ENCODE peak calls at places on chromosomes 6 and 20, in nine cellular contexts. One of them, this sample, is unnamed.

GRCh38 chr6:145400508-145400907 is 334.8 kb downstream of the EPM2A start:
- DNase-seq in SK-MEL-5: no peak
- DNase-seq in substantia nigra: no peak
- DNase-seq in small intestine: no peak
- DNase-seq in stimulated activated CD4-positive, alpha-beta T cell treated with anti-CD3 and anti-CD28 coated beads, Interleukin-1b, Interleukin-23, amount 100 ng/mL, for 24 hours: no peak
- DNase-seq in RWPE1: no peak
- DNase-seq in H9: no peak
- DNase-seq in activated CD4-positive, alpha-beta T cell treated with anti-CD3 and anti-CD28 coated beads, Interleukin-2, amount 10 ng/mL, durations not matched to agents 7 days and 5 days: no peak
- DNase-seq in posterior cingulate gyrus: no peak
- DNase-seq in this sample: no peak

GRCh38 chr6:35970181-35970580 is 49.3 kb upstream of the SRPK1 start:
- DNase-seq in small intestine: no peak
- DNase-seq in activated CD4-positive, alpha-beta T cell treated with anti-CD3 and anti-CD28 coated beads, Interleukin-2, amount 10 ng/mL, durations not matched to agents 7 days and 5 days: no peak
- DNase-seq in RWPE1: peak
- DNase-seq in posterior cingulate gyrus: no peak
- DNase-seq in H9: no peak
- DNase-seq in SK-MEL-5: no peak
- DNase-seq in stimulated activated CD4-positive, alpha-beta T cell treated with anti-CD3 and anti-CD28 coated beads, Interleukin-1b, Interleukin-23, amount 100 ng/mL, for 24 hours: no peak
- DNase-seq in substantia nigra: no peak
- DNase-seq in this sample: no peak

GRCh38 chr6:144710207-144710606 is 425.1 kb downstream of the UTRN start:
- DNase-seq in RWPE1: peak
- DNase-seq in stimulated activated CD4-positive, alpha-beta T cell treated with anti-CD3 and anti-CD28 coated beads, Interleukin-1b, Interleukin-23, amount 100 ng/mL, for 24 hours: no peak
- DNase-seq in H9: no peak
- DNase-seq in activated CD4-positive, alpha-beta T cell treated with anti-CD3 and anti-CD28 coated beads, Interleukin-2, amount 10 ng/mL, durations not matched to agents 7 days and 5 days: no peak
- DNase-seq in SK-MEL-5: peak
- DNase-seq in substantia nigra: no peak
- DNase-seq in posterior cingulate gyrus: no peak
- DNase-seq in small intestine: no peak
- DNase-seq in this sample: peak

GRCh38 chr20:8094415-8094818 is 37.6 kb upstream of the PLCB1 start:
- DNase-seq in stimulated activated CD4-positive, alpha-beta T cell treated with anti-CD3 and anti-CD28 coated beads, Interleukin-1b, Interleukin-23, amount 100 ng/mL, for 24 hours: no peak
- DNase-seq in SK-MEL-5: no peak
- DNase-seq in posterior cingulate gyrus: peak
- DNase-seq in activated CD4-positive, alpha-beta T cell treated with anti-CD3 and anti-CD28 coated beads, Interleukin-2, amount 10 ng/mL, durations not matched to agents 7 days and 5 days: no peak
- DNase-seq in H9: no peak
- DNase-seq in RWPE1: no peak
- DNase-seq in substantia nigra: no peak
- DNase-seq in small intestine: no peak
- DNase-seq in this sample: no peak

GRCh38 chr20:49583669-49584417 is 15.9 kb upstream of the PTGIS start:
- DNase-seq in substantia nigra: no peak
- DNase-seq in posterior cingulate gyrus: peak
- DNase-seq in stimulated activated CD4-positive, alpha-beta T cell treated with anti-CD3 and anti-CD28 coated beads, Interleukin-1b, Interleukin-23, amount 100 ng/mL, for 24 hours: no peak
- DNase-seq in small intestine: peak
- DNase-seq in activated CD4-positive, alpha-beta T cell treated with anti-CD3 and anti-CD28 coated beads, Interleukin-2, amount 10 ng/mL, durations not matched to agents 7 days and 5 days: no peak
- DNase-seq in RWPE1: peak
- DNase-seq in H9: no peak
- DNase-seq in SK-MEL-5: no peak
- DNase-seq in this sample: no peak

GRCh38 chr6:125432014-125432413 is 130.2 kb upstream of the HDDC2 start:
- DNase-seq in small intestine: no peak
- DNase-seq in SK-MEL-5: no peak
- DNase-seq in RWPE1: no peak
- DNase-seq in stimulated activated CD4-positive, alpha-beta T cell treated with anti-CD3 and anti-CD28 coated beads, Interleukin-1b, Interleukin-23, amount 100 ng/mL, for 24 hours: no peak
- DNase-seq in substantia nigra: no peak
- DNase-seq in posterior cingulate gyrus: no peak
- DNase-seq in activated CD4-positive, alpha-beta T cell treated with anti-CD3 and anti-CD28 coated beads, Interleukin-2, amount 10 ng/mL, durations not matched to agents 7 days and 5 days: no peak
- DNase-seq in H9: peak
- DNase-seq in this sample: no peak

GRCh38 chr20:57417051-57417689 is 26.0 kb downstream of the RBM38 start:
- DNase-seq in RWPE1: no peak
- DNase-seq in posterior cingulate gyrus: no peak
- DNase-seq in small intestine: no peak
- DNase-seq in stimulated activated CD4-positive, alpha-beta T cell treated with anti-CD3 and anti-CD28 coated beads, Interleukin-1b, Interleukin-23, amount 100 ng/mL, for 24 hours: no peak
- DNase-seq in SK-MEL-5: peak
- DNase-seq in substantia nigra: no peak
- DNase-seq in activated CD4-positive, alpha-beta T cell treated with anti-CD3 and anti-CD28 coated beads, Interleukin-2, amount 10 ng/mL, durations not matched to agents 7 days and 5 days: no peak
- DNase-seq in H9: no peak
- DNase-seq in this sample: no peak

GRCh38 chr20:53346266-53346665 is 247.4 kb downstream of the ZNF217 start:
- DNase-seq in RWPE1: no peak
- DNase-seq in activated CD4-positive, alpha-beta T cell treated with anti-CD3 and anti-CD28 coated beads, Interleukin-2, amount 10 ng/mL, durations not matched to agents 7 days and 5 days: no peak
- DNase-seq in stimulated activated CD4-positive, alpha-beta T cell treated with anti-CD3 and anti-CD28 coated beads, Interleukin-1b, Interleukin-23, amount 100 ng/mL, for 24 hours: no peak
- DNase-seq in small intestine: no peak
- DNase-seq in H9: no peak
- DNase-seq in substantia nigra: no peak
- DNase-seq in SK-MEL-5: no peak
- DNase-seq in posterior cingulate gyrus: no peak
- DNase-seq in this sample: no peak

GRCh38 chr6:11744753-11745152 is 33.9 kb downstream of the ADTRP start:
- DNase-seq in posterior cingulate gyrus: no peak
- DNase-seq in SK-MEL-5: peak
- DNase-seq in H9: no peak
- DNase-seq in substantia nigra: no peak
- DNase-seq in small intestine: no peak
- DNase-seq in stimulated activated CD4-positive, alpha-beta T cell treated with anti-CD3 and anti-CD28 coated beads, Interleukin-1b, Interleukin-23, amount 100 ng/mL, for 24 hours: no peak
- DNase-seq in activated CD4-positive, alpha-beta T cell treated with anti-CD3 and anti-CD28 coated beads, Interleukin-2, amount 10 ng/mL, durations not matched to agents 7 days and 5 days: no peak
- DNase-seq in RWPE1: no peak
- DNase-seq in this sample: peak

GRCh38 chr6:83601119-83601518 is 88.8 kb downstream of the PRSS35 start:
- DNase-seq in activated CD4-positive, alpha-beta T cell treated with anti-CD3 and anti-CD28 coated beads, Interleukin-2, amount 10 ng/mL, durations not matched to agents 7 days and 5 days: no peak
- DNase-seq in RWPE1: no peak
- DNase-seq in stimulated activated CD4-positive, alpha-beta T cell treated with anti-CD3 and anti-CD28 coated beads, Interleukin-1b, Interleukin-23, amount 100 ng/mL, for 24 hours: no peak
- DNase-seq in SK-MEL-5: no peak
- DNase-seq in substantia nigra: no peak
- DNase-seq in small intestine: no peak
- DNase-seq in posterior cingulate gyrus: no peak
- DNase-seq in H9: no peak
- DNase-seq in this sample: no peak

GRCh38 chr6:134372603-134373281 is 54.8 kb upstream of the SGK1 start:
- DNase-seq in stimulated activated CD4-positive, alpha-beta T cell treated with anti-CD3 and anti-CD28 coated beads, Interleukin-1b, Interleukin-23, amount 100 ng/mL, for 24 hours: no peak
- DNase-seq in SK-MEL-5: no peak
- DNase-seq in RWPE1: no peak
- DNase-seq in activated CD4-positive, alpha-beta T cell treated with anti-CD3 and anti-CD28 coated beads, Interleukin-2, amount 10 ng/mL, durations not matched to agents 7 days and 5 days: no peak
- DNase-seq in small intestine: peak
- DNase-seq in posterior cingulate gyrus: no peak
- DNase-seq in substantia nigra: no peak
- DNase-seq in H9: no peak
- DNase-seq in this sample: no peak

GRCh38 chr6:35081426-35081851 is 59.7 kb downstream of the TCP11 start:
- DNase-seq in small intestine: no peak
- DNase-seq in SK-MEL-5: no peak
- DNase-seq in H9: no peak
- DNase-seq in posterior cingulate gyrus: peak
- DNase-seq in substantia nigra: no peak
- DNase-seq in stimulated activated CD4-positive, alpha-beta T cell treated with anti-CD3 and anti-CD28 coated beads, Interleukin-1b, Interleukin-23, amount 100 ng/mL, for 24 hours: no peak
- DNase-seq in RWPE1: no peak
- DNase-seq in activated CD4-positive, alpha-beta T cell treated with anti-CD3 and anti-CD28 coated beads, Interleukin-2, amount 10 ng/mL, durations not matched to agents 7 days and 5 days: no peak
- DNase-seq in this sample: no peak

GRCh38 chr6:130359736-130360135 is 6.1 kb upstream of the TMEM200A start:
- DNase-seq in small intestine: no peak
- DNase-seq in stimulated activated CD4-positive, alpha-beta T cell treated with anti-CD3 and anti-CD28 coated beads, Interleukin-1b, Interleukin-23, amount 100 ng/mL, for 24 hours: no peak
- DNase-seq in posterior cingulate gyrus: no peak
- DNase-seq in substantia nigra: no peak
- DNase-seq in activated CD4-positive, alpha-beta T cell treated with anti-CD3 and anti-CD28 coated beads, Interleukin-2, amount 10 ng/mL, durations not matched to agents 7 days and 5 days: no peak
- DNase-seq in SK-MEL-5: no peak
- DNase-seq in H9: no peak
- DNase-seq in RWPE1: no peak
- DNase-seq in this sample: no peak